ENCODE peak calls at places on chromosomes 16 and 17, in nine cellular contexts. K is neural progenitor cell; C is activated CD4-positive, alpha-beta T cell treated with anti-CD3 and anti-CD28 coated beads, Interleukin-2, amount 50 U/mL, for 1 hour; G is AG04449; S is IMR-90; L is lung; A is stimulated activated CD4-positive, alpha-beta T cell treated with anti-CD3 and anti-CD28 coated beads, Interleukin-1b, Interleukin-23, amount 100 ng/mL, for 1 hour; B is right atrium auricular region; J is esophagus muscularis mucosa. H is an unnamed sample.

GRCh38 chr17:2929881-2930533 is 133.4 kb downstream of the OR1D5 start:
- DNase-seq in K (peak), C (peak), G (no peak), S (peak), L (no peak), A (no peak), B (no peak), J (no peak), H (no peak)

GRCh38 chr17:44200478-44201155 is 933 bp upstream of the ATXN7L3 start:
- DNase-seq in K (no peak), C (no peak), G (no peak), S (no peak), L (no peak), A (no peak), B (no peak), J (no peak), H (no peak)

GRCh38 chr17:49548506-49549310 is 27.0 kb upstream of the NXPH3 start:
- DNase-seq in K (peak), C (no peak), G (no peak), S (peak), L (no peak), A (no peak), B (no peak), J (no peak), H (no peak)

GRCh38 chr16:75385507-75386152 is 47.7 kb downstream of the CFDP1 start:
- DNase-seq in K (peak), C (no peak), G (peak), S (peak), L (no peak), A (no peak), B (no peak), J (no peak), H (peak)

GRCh38 chr17:692116-692515 is 22.5 kb downstream of the VPS53 start:
- DNase-seq in K (no peak), C (no peak), G (peak), S (peak), L (no peak), A (no peak), B (no peak), J (no peak), H (no peak)

GRCh38 chr17:59347975-59348391 is 16.5 kb downstream of the YPEL2 start:
- DNase-seq in K (no peak), C (no peak), G (no peak), S (no peak), L (no peak), A (no peak), B (no peak), J (no peak), H (no peak)

GRCh38 chr17:71937914-71938313 is 182.9 kb upstream of the SOX9 start:
- DNase-seq in K (no peak), C (no peak), G (no peak), S (no peak), L (no peak), A (no peak), B (no peak), J (no peak), H (no peak)

GRCh38 chr16:52629296-52629695 is 82.4 kb upstream of the TOX3 start:
- DNase-seq in K (no peak), C (no peak), G (no peak), S (no peak), L (no peak), A (no peak), B (no peak), J (no peak), H (no peak)

GRCh38 chr16:16042076-16042475 is 92.7 kb downstream of the ABCC1 start:
- DNase-seq in K (no peak), C (no peak), G (peak), S (peak), L (peak), A (no peak), B (no peak), J (no peak), H (peak)

GRCh38 chr17:45031231-45032149 is 19.9 kb downstream of the DCAKD start:
- DNase-seq in K (no peak), C (no peak), G (no peak), S (no peak), L (no peak), A (no peak), B (no peak), J (no peak), H (no peak)

GRCh38 chr17:59762022-59762825 is 54.8 kb downstream of the VMP1 start:
- DNase-seq in K (no peak), C (no peak), G (no peak), S (peak), L (no peak), A (no peak), B (no peak), J (no peak), H (no peak)

GRCh38 chr17:10290046-10290445 is 82.8 kb downstream of the MYH13 start:
- DNase-seq in K (no peak), C (no peak), G (no peak), S (no peak), L (no peak), A (no peak), B (no peak), J (no peak), H (no peak)

GRCh38 chr17:40458851-40459482 is 15.7 kb downstream of the IGFBP4 start:
- DNase-seq in K (no peak), C (no peak), G (no peak), S (no peak), L (no peak), A (no peak), B (no peak), J (no peak), H (no peak)

GRCh38 chr16:59698341-59698979 is 964.3 kb upstream of the GOT2 start:
- DNase-seq in K (no peak), C (no peak), G (no peak), S (peak), L (no peak), A (no peak), B (no peak), J (no peak), H (peak)

GRCh38 chr16:19595043-19595767 is 39.7 kb downstream of the VPS35L start:
- DNase-seq in K (no peak), C (no peak), G (peak), S (peak), L (peak), A (no peak), B (no peak), J (no peak), H (no peak)

GRCh38 chr16:22425847-22426246 is 51.4 kb upstream of the CDR2 start:
- DNase-seq in K (no peak), C (no peak), G (no peak), S (no peak), L (no peak), A (no peak), B (no peak), J (no peak), H (no peak)

GRCh38 chr16:55372792-55373488 is 48.9 kb downstream of the IRX6 start:
- DNase-seq in K (no peak), C (no peak), G (no peak), S (no peak), L (no peak), A (no peak), B (no peak), J (no peak), H (no peak)

GRCh38 chr16:70746040-70746707 is 54.8 kb downstream of the VAC14 start:
- DNase-seq in K (no peak), C (no peak), G (peak), S (peak), L (peak), A (no peak), B (peak), J (peak), H (peak)

GRCh38 chr17:66583112-66583748 is 251.7 kb upstream of the CACNG5 start:
- DNase-seq in K (no peak), C (no peak), G (no peak), S (no peak), L (no peak), A (no peak), B (no peak), J (no peak), H (no peak)

GRCh38 chr17:36632916-36633846 is 31.8 kb downstream of the MRM1 start:
- DNase-seq in K (peak), C (no peak), G (no peak), S (no peak), L (no peak), A (no peak), B (no peak), J (no peak), H (no peak)

GRCh38 chr16:87160218-87160617 is 157.0 kb downstream of the C16orf95 start:
- DNase-seq in K (no peak), C (no peak), G (no peak), S (no peak), L (no peak), A (no peak), B (no peak), J (no peak), H (no peak)

GRCh38 chr17:19911033-19911432 is 43.3 kb upstream of the ULK2 start:
- DNase-seq in K (peak), C (no peak), G (no peak), S (no peak), L (no peak), A (no peak), B (no peak), J (no peak), H (no peak)

GRCh38 chr17:80498242-80498919 is 22.0 kb upstream of the NPTX1 start:
- DNase-seq in K (peak), C (no peak), G (no peak), S (peak), L (no peak), A (no peak), B (peak), J (no peak), H (no peak)

GRCh38 chr17:75010683-75011406 is 1.6 kb upstream of the MRPL58 start:
- DNase-seq in K (no peak), C (no peak), G (no peak), S (peak), L (no peak), A (no peak), B (peak), J (no peak), H (no peak)

H was measured in HS-27A.